ENCODE peak calls at places on chromosome 19, in four cellular contexts. Q is A549, V is HepG2, M is GM12878. K is an unnamed sample.

GRCh38 chr19:9856609-9857008 is 21.5 kb downstream of the PIN1 start:
- DNase-seq in Q (no peak), V (no peak), M (no peak), K (no peak)

GRCh38 chr19:55080121-55080914 is 4.6 kb downstream of the EPS8L1 start:
- DNase-seq in V (peak; percentile 35), Q (peak; percentile 82), M (no peak), K (peak; percentile 96)

GRCh38 chr19:10812902-10813404 is 23.1 kb downstream of the TMED1 start:
- DNase-seq in M (no peak), Q (peak; percentile 38), V (no peak), K (peak; percentile 85)

GRCh38 chr19:39084732-39085080 is 538 bp downstream of the ACP7 start:
- DNase-seq in Q (no peak), M (no peak), V (no peak), K (no peak)

GRCh38 chr19:16143399-16144215 is at the start of gene HSH2D:
- DNase-seq in M (peak; percentile 90), Q (no peak), V (peak; percentile 45), K (no peak)

GRCh38 chr19:347946-348861 is 3.6 kb upstream of the MIER2 start:
- DNase-seq in V (peak; percentile 57), M (no peak), Q (no peak), K (peak; percentile 29)

GRCh38 chr19:491146-491741 is 5.0 kb upstream of the MADCAM1 start:
- DNase-seq in Q (no peak), V (peak; percentile 34), M (no peak), K (peak; percentile 70)

GRCh38 chr19:16222806-16223205 is 25.1 kb downstream of the AP1M1 start:
- DNase-seq in V (no peak), Q (no peak), M (no peak), K (no peak)

GRCh38 chr19:9054768-9055167 is 32.1 kb upstream of the OR1M1 start:
- DNase-seq in Q (peak; percentile 31), M (no peak), V (no peak), K (no peak)

GRCh38 chr19:32866564-32867265 is 2.9 kb downstream of the SLC7A9 start:
- DNase-seq in Q (no peak), V (no peak), M (no peak), K (no peak)

GRCh38 chr19:12782424-12783225 is 7.3 kb upstream of the HOOK2 start:
- DNase-seq in Q (no peak), V (no peak), M (no peak), K (peak; percentile 87)

GRCh38 chr19:13172335-13173128 is 22.3 kb downstream of the IER2 start:
- DNase-seq in V (no peak), Q (peak; percentile 60), M (no peak), K (peak; percentile 67)

GRCh38 chr19:42282036-42282762 is 13.1 kb downstream of the CIC start:
- DNase-seq in M (no peak), V (no peak), Q (peak; percentile 43), K (peak; percentile 42)

GRCh38 chr19:31976775-31977536 is 368.5 kb upstream of the ZNF507 start:
- DNase-seq in V (no peak), Q (no peak), M (no peak), K (no peak)

GRCh38 chr19:829129-829758 is 1.6 kb downstream of the AZU1 start:
- DNase-seq in Q (no peak), M (no peak), V (no peak), K (no peak)

GRCh38 chr19:35742121-35742724 is at the start of gene IGFLR1:
- DNase-seq in V (no peak), M (peak; percentile 64), Q (no peak), K (no peak)

GRCh38 chr19:55208880-55209429 is 346 bp downstream of the PTPRH start:
- DNase-seq in V (no peak), M (no peak), Q (no peak), K (no peak)

GRCh38 chr19:39144487-39145071 is 19.0 kb downstream of the PAK4 start:
- DNase-seq in M (no peak), V (no peak), Q (no peak), K (no peak)

GRCh38 chr19:33805840-33806433 is 9.3 kb downstream of the KCTD15 start:
- DNase-seq in V (no peak), M (no peak), Q (no peak), K (no peak)

GRCh38 chr19:6735181-6735891 is 2.0 kb downstream of the GPR108 start:
- DNase-seq in V (no peak), M (no peak), Q (no peak), K (no peak)

GRCh38 chr19:42311612-42312160 is 1.4 kb upstream of the TMEM145 start:
- DNase-seq in Q (no peak), M (no peak), V (no peak), K (no peak)

GRCh38 chr19:30999726-31000125 is 349.5 kb downstream of the TSHZ3 start:
- DNase-seq in Q (no peak), V (no peak), M (no peak), K (no peak)

GRCh38 chr19:6963937-6964336 is 57.3 kb downstream of the MBD3L2B start:
- DNase-seq in M (no peak), V (no peak), Q (no peak), K (peak; percentile 25)

GRCh38 chr19:51572415-51572814 is 1.3 kb downstream of the ZNF175 start:
- DNase-seq in Q (no peak), M (no peak), V (no peak), K (peak; percentile 86)

GRCh38 chr19:44796701-44797115 is 12.2 kb upstream of the BCAM start:
- DNase-seq in Q (no peak), M (no peak), V (peak; percentile 96), K (no peak)

GRCh38 chr19:39014037-39014436 is 18.3 kb downstream of the FBXO27 start:
- DNase-seq in Q (no peak), M (no peak), V (no peak), K (no peak)

GRCh38 chr19:22527554-22527953 is 105.4 kb upstream of the ZNF98 start:
- DNase-seq in Q (no peak), V (no peak), M (no peak), K (no peak)

GRCh38 chr19:4759388-4760284 is 31.9 kb upstream of the FEM1A start:
- DNase-seq in Q (peak; percentile 95), M (peak; percentile 49), V (peak; percentile 89), K (peak; percentile 100)

GRCh38 chr19:33771308-33772101 is 25.2 kb upstream of the KCTD15 start:
- DNase-seq in M (no peak), Q (peak; percentile 94), V (peak; percentile 50), K (peak; percentile 82)

GRCh38 chr19:50555447-50556235 is 12.6 kb downstream of the LRRC4B start:
- DNase-seq in Q (no peak), M (no peak), V (no peak), K (peak; percentile 32)

GRCh38 chr19:48968813-48969218 is 3.7 kb downstream of the FTL start:
- DNase-seq in V (no peak), Q (no peak), M (no peak), K (peak; percentile 22)

GRCh38 chr19:48970139-48970766 is 5.1 kb downstream of the FTL start:
- DNase-seq in V (no peak), M (no peak), Q (no peak), K (no peak)

GRCh38 chr19:48968179-48968661 is 3.1 kb downstream of the FTL start:
- DNase-seq in Q (peak; percentile 49), V (peak; percentile 39), M (no peak), K (no peak)

GRCh38 chr19:48970923-48971395 is 5.8 kb downstream of the FTL start:
- DNase-seq in V (peak; percentile 57), M (no peak), Q (peak; percentile 86), K (peak; percentile 78)

GRCh38 chr19:48969276-48970138 is 4.4 kb downstream of the FTL start:
- DNase-seq in V (no peak), Q (peak; percentile 74), M (no peak), K (peak; percentile 74)
- TF ChIP-seq CHD4 in V (no peak), Q (no peak), M (no peak), K (no peak)

GRCh38 chr19:3404324-3405260 is 38.2 kb downstream of the NFIC start:
- DNase-seq in V (no peak), Q (no peak), M (no peak), K (no peak)

GRCh38 chr19:3401004-3401768 is 34.8 kb downstream of the NFIC start:
- DNase-seq in M (no peak), V (no peak), Q (no peak), K (no peak)

GRCh38 chr19:3402631-3403443 is 36.5 kb downstream of the NFIC start:
- DNase-seq in Q (no peak), M (no peak), V (no peak), K (no peak)

GRCh38 chr19:3405261-3405653 is 38.9 kb downstream of the NFIC start:
- DNase-seq in Q (no peak), V (no peak), M (no peak), K (no peak)

DNA sequence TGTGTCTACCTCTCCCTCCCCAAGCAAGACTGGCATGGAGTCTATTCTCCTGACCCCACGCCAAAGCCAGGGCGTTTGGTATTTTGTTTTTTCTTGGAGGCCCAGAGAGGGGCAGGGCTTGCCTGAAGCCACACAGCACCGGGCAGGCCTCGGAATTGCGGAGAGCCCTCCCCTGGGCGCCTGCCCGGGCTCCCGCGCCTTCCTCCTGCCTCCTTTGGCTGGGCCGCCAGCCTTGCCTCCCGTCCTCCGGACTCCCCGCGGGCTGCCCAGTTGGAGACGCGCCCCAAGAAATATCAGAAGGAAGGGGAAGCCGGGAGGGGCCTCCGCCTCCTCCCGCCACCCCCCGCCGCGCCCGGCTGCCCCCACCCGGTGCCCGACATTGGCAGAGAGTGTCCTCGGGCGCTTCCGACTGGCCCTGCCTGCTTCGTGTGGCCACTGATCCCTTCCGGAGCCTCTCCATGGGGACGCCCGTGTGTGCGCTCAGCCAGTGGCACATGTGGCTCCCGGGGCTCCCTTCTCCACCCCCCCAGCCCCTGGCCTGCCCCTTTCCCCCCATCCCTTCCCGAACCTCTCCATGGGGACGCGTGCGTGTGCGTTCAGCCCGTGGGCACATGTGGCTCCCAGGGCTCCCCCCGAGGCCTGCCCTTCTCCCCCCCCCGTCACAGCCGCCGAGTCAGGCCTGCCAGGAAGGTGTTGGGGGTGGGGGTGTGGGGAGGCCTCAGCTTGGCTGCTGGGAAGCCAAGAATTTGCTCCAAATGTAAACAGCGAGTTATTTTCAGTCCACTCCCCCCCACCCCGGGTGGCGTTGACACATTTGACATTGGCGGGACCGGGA is 37.3 kb downstream of the NFIC start:
- DNase-seq in Q (no peak), V (peak; percentile 48), M (no peak), K (no peak)
- TF ChIP-seq CHD4 in Q (no peak), V (no peak), M (no peak), K (no peak)

GRCh38 chr19:2201473-2202148 is 34.5 kb downstream of the PLEKHJ1 start:
- DNase-seq in M (no peak), V (no peak), Q (no peak), K (no peak)

GRCh38 chr19:2198317-2198716 is 34.6 kb downstream of the DOT1L start:
- DNase-seq in V (no peak), Q (no peak), M (no peak), K (no peak)

GRCh38 chr19:2199861-2200623 is 36.1 kb downstream of the PLEKHJ1 start:
- DNase-seq in M (no peak), V (no peak), Q (no peak), K (no peak)

GRCh38 chr19:2197270-2197669 is 33.5 kb downstream of the DOT1L start:
- DNase-seq in M (no peak), Q (no peak), V (no peak), K (no peak)

GRCh38 chr19:2199215-2199614 is 35.5 kb downstream of the DOT1L start:
- DNase-seq in M (no peak), V (no peak), Q (peak; percentile 22), K (peak; percentile 54)
- TF ChIP-seq CHD4 in M (no peak), V (no peak), Q (no peak), K (no peak)

DNA sequence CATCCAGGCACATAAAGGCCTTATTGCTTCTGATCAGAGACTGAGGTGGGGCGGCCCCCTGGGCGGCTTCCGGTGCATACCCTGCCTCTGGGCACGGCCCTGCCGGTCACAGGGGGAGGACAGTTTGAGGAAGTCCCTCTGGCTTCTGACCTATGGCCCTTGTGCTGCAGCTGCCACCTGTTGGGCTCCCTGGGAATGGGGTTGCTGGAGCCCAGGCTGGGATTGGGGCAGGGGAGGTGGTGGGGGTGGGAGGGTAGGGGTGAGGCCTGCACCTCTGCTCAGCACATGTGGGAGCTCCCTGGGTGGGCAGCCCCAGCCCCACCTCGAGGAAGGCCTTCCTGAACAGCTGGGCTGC is 10.7 kb downstream of the ANO8 start:
- DNase-seq in V (no peak), M (no peak), Q (no peak), K (no peak)
- TF ChIP-seq CHD4 in V (no peak), M (no peak), Q (no peak), K (no peak)